ENCODE peak calls at places on chromosomes 6 and 20, in eight cellular contexts. K is foreskin keratinocyte, P is heart right ventricle, R is PC-9, C is tibial nerve, J is H9, Z is left lung, T is left ventricle myocardium inferior. N is an unnamed sample. For H3K4me1, the result is how much of the 10 kb centered on the place peaks cover.

GRCh38 chr20:57501461-57502330 is 23.2 kb downstream of the CTCFL start:
- DNase-seq in J (peak), P (no peak), K (no peak), Z (no peak), T (no peak), C (no peak), R (peak), N (no peak)

GRCh38 chr6:80338201-80338836 is 231.8 kb downstream of the BCKDHB start:
- DNase-seq in K (peak), R (no peak), T (peak), J (peak), C (peak), Z (peak), P (peak), N (peak)

GRCh38 chr20:52783769-52784168 is 188.4 kb upstream of the TSHZ2 start:
- DNase-seq in J (peak), R (no peak), T (no peak), P (no peak), Z (no peak), C (no peak), K (peak), N (no peak)

GRCh38 chr6:169931223-169931760 is 179.9 kb downstream of the ERMARD start:
- DNase-seq in P (no peak), C (no peak), R (no peak), J (no peak), K (no peak), Z (no peak), T (no peak), N (no peak)

GRCh38 chr6:157488635-157489226 is 107.7 kb downstream of the ZDHHC14 start:
- DNase-seq in K (no peak), T (no peak), Z (no peak), C (no peak), R (no peak), J (no peak), P (no peak), N (no peak)

GRCh38 chr6:85669735-85670194 is 27.1 kb upstream of the SYNCRIP start:
- DNase-seq in C (no peak), K (peak), P (no peak), R (peak), T (no peak), Z (no peak), J (peak), N (no peak)

GRCh38 chr6:111992851-111993250 is 61.1 kb upstream of the CCN6 start:
- DNase-seq in R (no peak), Z (no peak), K (peak), P (no peak), C (no peak), T (no peak), J (no peak), N (no peak)

GRCh38 chr6:74519172-74519571 is 686.7 kb downstream of the COL12A1 start:
- DNase-seq in P (no peak), T (no peak), J (no peak), C (no peak), K (peak), R (no peak), Z (no peak), N (no peak)

GRCh38 chr6:31622678-31623077 is 2.2 kb downstream of the PRRC2A start:
- DNase-seq in P (no peak), T (no peak), J (no peak), K (peak), Z (peak), R (no peak), C (no peak), N (no peak)

GRCh38 chr6:52815167-52816092 is 11.8 kb upstream of the GSTA1 start:
- DNase-seq in P (no peak), C (peak), T (no peak), Z (no peak), K (peak), R (peak), J (peak), N (peak)

GRCh38 chr6:27742833-27743573 is 169.2 kb downstream of the OR2B2 start:
- DNase-seq in R (no peak), Z (no peak), T (no peak), P (no peak), K (no peak), C (no peak), J (no peak), N (no peak)

GRCh38 chr6:111263837-111264236 is 176.5 kb downstream of the SLC16A10 start:
- DNase-seq in R (peak), C (no peak), Z (no peak), K (peak), T (no peak), J (no peak), P (no peak), N (peak)

GRCh38 chr6:128005009-128005408 is 104.2 kb upstream of the THEMIS start:
- DNase-seq in T (no peak), C (no peak), Z (no peak), J (no peak), K (peak), R (no peak), P (no peak), N (no peak)

GRCh38 chr6:31822038-31822821 is 5.3 kb upstream of the HSPA1B start:
- DNase-seq in C (peak), T (peak), J (peak), P (peak), Z (peak), K (peak), R (peak), N (no peak)

GRCh38 chr20:562232-562897 is 18.8 kb upstream of the CSNK2A1 start:
- DNase-seq in R (no peak), J (no peak), K (no peak), T (no peak), Z (no peak), C (no peak), P (no peak), N (no peak)

GRCh38 chr20:43528258-43528875 is 20.9 kb downstream of the L3MBTL1 start:
- DNase-seq in Z (no peak), T (no peak), R (no peak), P (no peak), C (no peak), K (no peak), J (no peak), N (no peak)

GRCh38 chr6:156955494-156956183 is 178.5 kb downstream of the ARID1B start:
- DNase-seq in K (no peak), T (peak), R (no peak), J (no peak), P (peak), C (peak), Z (no peak), N (no peak)

GRCh38 chr6:35178932-35179832 is 34.6 kb upstream of the SCUBE3 start:
- DNase-seq in R (no peak), T (no peak), C (no peak), P (no peak), J (no peak), K (no peak), Z (no peak), N (no peak)

DNA sequence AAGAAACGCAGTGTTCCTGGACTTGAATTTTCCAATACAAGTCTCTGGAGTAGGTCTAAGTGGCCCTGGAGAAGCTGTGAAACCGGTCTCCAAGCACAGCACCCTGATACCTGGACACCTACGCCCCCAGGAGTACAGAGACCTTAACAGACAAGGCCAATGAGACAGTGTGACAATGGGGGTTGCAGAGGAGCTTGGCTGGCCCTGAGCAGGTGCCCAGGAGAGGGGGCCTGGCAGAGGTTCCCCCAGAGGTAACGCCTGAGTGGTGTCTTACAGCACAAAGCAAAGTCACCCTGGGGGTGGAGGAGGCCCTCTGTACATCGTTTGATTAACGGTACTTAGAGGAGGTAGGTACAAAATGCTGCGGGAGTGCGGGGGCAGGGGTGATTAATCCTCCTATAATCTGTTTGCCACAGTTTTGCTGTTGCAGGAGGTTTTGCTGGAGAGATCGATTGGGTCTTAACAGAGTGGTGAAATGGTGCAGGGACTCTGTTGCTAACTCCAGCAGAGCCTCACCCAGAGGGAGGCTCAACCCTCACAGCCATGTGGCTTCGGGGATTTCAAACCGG is 37.3 kb upstream of the APCDD1L start:
- DNase-seq in J (peak), R (peak), P (no peak), Z (no peak), C (no peak), T (no peak), K (no peak), N (no peak)
- H3K4me1 ChIP-seq in J (under half), R (under half), P (under half), Z (under half), C (under half), T (under half), K (under half), N (under half)

GRCh38 chr6:65259080-65259479 is 447.9 kb downstream of the EYS start:
- DNase-seq in T (no peak), C (no peak), R (no peak), Z (no peak), P (no peak), J (no peak), K (peak), N (no peak)
- TF ChIP-seq CTCF in T (no peak), C (no peak), R (no peak), Z (no peak), P (no peak), J (peak), K (peak), N (no peak)

GRCh38 chr6:73263570-73263909 is 544 bp upstream of the KHDC1 start:
- DNase-seq in K (peak), R (no peak), P (no peak), T (no peak), J (no peak), C (no peak), Z (no peak), N (no peak)
- H3K27ac ChIP-seq in K (peak), R (no peak), P (no peak), T (no peak), J (no peak), C (peak), Z (no peak), N (no peak)

GRCh38 chr6:16104624-16105023 is 24.3 kb upstream of the MYLIP start:
- DNase-seq in J (no peak), R (no peak), T (no peak), P (no peak), K (no peak), C (no peak), Z (no peak), N (no peak)

GRCh38 chr6:16103708-16104107 is 25.2 kb upstream of the MYLIP start:
- DNase-seq in R (no peak), C (no peak), P (peak), T (no peak), J (no peak), K (no peak), Z (no peak), N (no peak)

GRCh38 chr6:16105056-16105455 is 23.8 kb upstream of the MYLIP start:
- DNase-seq in K (no peak), R (no peak), T (no peak), C (no peak), P (no peak), Z (no peak), J (no peak), N (no peak)

GRCh38 chr6:16105874-16106273 is 23.0 kb upstream of the MYLIP start:
- DNase-seq in P (no peak), C (no peak), K (no peak), T (no peak), Z (no peak), R (no peak), J (no peak), N (no peak)

GRCh38 chr6:16102208-16102607 is 26.7 kb upstream of the MYLIP start:
- DNase-seq in J (no peak), Z (no peak), K (no peak), T (no peak), C (no peak), R (no peak), P (no peak), N (no peak)
- H3K4me1 ChIP-seq in J (under half), Z (under half), K (under half), T (under half), C (under half), R (under half), P (under half), N (under half)

DNA sequence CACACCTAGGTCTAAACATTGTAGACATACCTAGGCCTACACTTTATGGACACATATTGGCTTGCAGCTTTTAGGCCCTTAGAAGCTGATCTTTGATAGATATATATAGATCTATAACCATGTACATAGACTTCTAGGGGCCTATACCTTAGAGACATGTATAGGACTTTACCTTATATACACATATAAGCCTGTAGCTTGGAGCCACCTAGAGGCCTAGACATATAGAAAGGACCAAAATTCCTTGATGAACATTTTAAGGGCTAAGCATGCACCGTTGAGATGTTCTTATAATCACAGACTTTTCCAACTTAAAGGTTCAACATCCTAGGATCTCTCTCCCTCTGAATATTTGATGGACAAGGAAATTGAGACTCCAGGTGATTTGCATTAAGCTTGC is 371.7 kb upstream of the SASH1 start:
- DNase-seq in R (no peak), T (no peak), K (peak), C (no peak), P (no peak), J (no peak), Z (no peak), N (no peak)
- TF ChIP-seq CTCF in R (no peak), T (no peak), K (peak), C (no peak), P (no peak), J (peak), Z (no peak), N (peak)

GRCh38 chr20:38520261-38520660 is 47.6 kb downstream of the RALGAPB start:
- DNase-seq in C (no peak), P (no peak), R (no peak), J (no peak), T (no peak), K (peak), Z (no peak), N (no peak)

GRCh38 chr20:38515631-38516030 is 43.0 kb downstream of the RALGAPB start:
- DNase-seq in K (no peak), Z (no peak), R (peak), C (no peak), P (no peak), T (no peak), J (no peak), N (no peak)

GRCh38 chr20:38514185-38514584 is 41.5 kb downstream of the RALGAPB start:
- DNase-seq in Z (no peak), J (no peak), C (no peak), P (no peak), R (no peak), K (no peak), T (no peak), N (no peak)

DNA sequence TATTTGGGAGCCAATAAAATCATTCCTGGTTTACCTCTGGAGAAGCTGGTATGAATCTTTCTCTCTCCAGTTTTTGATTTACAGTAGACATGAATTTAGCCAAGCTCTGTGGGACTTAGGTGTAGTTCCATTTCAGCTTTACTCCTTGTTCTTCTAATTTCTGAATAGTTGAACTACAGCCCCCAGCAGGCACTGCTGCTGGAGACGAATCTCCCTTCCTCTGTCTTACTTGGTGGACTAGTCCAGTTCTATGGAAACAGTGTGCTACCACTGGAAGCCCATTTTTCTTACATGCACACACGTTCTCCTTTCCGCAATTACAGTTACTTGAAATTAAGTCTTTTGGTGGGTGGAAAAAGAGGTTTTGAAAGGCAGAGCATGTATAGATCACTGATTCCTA is 42.3 kb downstream of the RALGAPB start:
- DNase-seq in J (no peak), R (no peak), C (no peak), P (no peak), K (no peak), T (no peak), Z (no peak), N (no peak)
- H3K27ac ChIP-seq in J (no peak), R (no peak), C (no peak), P (no peak), K (no peak), T (no peak), Z (no peak), N (no peak)

DNA sequence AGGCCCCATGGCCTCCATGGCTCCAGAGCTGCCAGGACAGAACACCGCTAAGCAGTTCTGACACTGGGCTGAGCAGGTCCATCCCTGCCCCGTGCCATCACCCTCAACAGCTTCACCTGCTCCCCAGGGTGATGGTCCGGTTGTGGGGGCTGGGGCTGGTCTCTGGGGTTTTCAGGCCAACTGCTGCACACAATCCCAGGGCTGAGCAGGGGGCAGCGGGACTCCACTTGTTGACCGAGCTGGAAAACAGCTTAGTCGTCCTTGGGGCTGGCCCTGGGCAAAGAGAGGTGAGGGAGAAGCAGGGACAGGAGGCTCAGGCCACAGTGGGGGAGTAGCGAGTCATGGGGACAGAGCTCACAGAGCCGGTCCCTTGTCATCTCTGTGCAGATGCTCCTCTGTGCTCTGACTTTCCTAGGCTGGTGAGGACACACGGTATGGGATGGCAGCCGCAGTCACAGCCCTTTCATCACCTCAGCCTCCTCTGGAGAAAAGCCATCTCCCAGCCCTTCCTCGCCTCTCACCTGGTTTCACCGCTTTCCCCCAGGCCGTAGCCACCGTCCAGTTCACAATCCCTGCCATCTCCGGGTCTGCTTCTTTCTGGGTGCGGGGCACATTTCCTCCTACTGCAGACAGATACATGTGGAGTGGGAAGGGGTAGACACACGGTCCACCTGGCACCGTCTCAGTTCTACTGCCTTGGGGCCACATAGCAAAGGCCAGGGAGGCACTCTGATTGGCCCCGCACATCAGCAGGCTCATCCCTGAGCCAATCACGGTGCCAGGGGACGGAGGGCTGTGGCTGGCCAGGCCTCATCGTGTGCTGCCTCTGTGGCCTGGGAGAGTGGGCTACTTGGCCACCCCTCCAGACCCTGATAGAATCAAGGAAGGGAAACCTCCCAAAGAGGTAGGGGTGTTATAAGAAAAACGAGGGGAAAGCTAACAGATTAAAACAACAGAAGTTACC is 19.1 kb downstream of the MDFI start:
- DNase-seq in J (no peak), C (no peak), Z (no peak), T (no peak), P (no peak), R (no peak), K (no peak), N (no peak)
- H3K4me1 ChIP-seq in J (under half), C (under half), Z (under half), T (under half), P (under half), R (under half), K (under half), N (under half)

GRCh38 chr20:56412473-56412790 is 372 bp downstream of the CASS4 start:
- DNase-seq in K (no peak), J (no peak), T (no peak), R (no peak), C (no peak), P (no peak), Z (no peak), N (no peak)

GRCh38 chr20:56409946-56410345 is 2.1 kb upstream of the CASS4 start:
- DNase-seq in T (no peak), C (no peak), Z (no peak), J (no peak), K (no peak), P (no peak), R (no peak), N (no peak)

GRCh38 chr20:56412949-56413348 is 889 bp downstream of the CASS4 start:
- DNase-seq in R (no peak), J (no peak), C (no peak), P (no peak), K (no peak), T (no peak), Z (no peak), N (no peak)

GRCh38 chr20:56409521-56409920 is 2.5 kb upstream of the CASS4 start:
- DNase-seq in R (no peak), C (no peak), K (no peak), P (no peak), T (no peak), Z (no peak), J (no peak), N (no peak)

DNA sequence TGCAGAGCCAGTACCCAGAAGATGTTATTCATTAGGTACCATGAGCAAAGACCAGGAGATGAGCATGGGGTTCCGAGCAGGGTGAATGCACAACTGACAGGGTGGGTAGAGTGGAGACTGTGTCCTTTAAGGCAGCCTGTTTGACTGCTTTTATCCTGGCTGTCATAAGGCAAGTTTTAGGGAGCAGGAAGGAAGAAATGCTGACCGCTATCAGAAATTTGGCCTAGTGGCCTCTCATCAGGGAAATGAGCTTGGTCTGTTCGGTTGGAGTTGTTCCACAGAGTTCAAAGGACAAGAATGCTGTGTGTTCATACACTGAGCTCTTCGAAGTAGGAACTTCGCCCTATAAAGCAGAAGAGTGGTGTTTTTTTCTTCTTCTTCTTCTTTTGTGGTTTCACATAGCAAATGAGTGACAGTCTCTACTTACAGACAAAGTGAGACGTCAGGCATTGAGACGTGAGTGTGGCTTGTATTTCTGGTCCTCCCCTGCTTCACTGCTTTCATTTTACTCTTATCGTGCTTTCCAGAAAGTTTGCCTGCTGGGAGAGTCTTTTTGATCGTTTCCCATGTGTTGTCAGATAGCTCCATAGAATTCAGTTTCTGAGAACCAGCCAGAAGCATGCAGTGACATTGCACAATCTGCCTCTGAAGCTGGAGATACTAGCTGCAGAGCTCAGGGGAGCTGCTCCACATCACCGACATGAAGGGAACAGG is at the start of gene CASS4:
- DNase-seq in C (peak), Z (no peak), K (no peak), P (no peak), T (no peak), J (no peak), R (no peak), N (no peak)
- TF ChIP-seq CTCF in C (no peak), Z (no peak), K (no peak), P (no peak), T (no peak), J (no peak), R (no peak), N (no peak)

GRCh38 chr6:63941747-63942470 is 306.3 kb downstream of the PHF3 start:
- DNase-seq in Z (no peak), J (no peak), T (no peak), K (peak), C (no peak), P (no peak), R (no peak), N (no peak)

GRCh38 chr6:63930848-63931247 is 295.2 kb downstream of the PHF3 start:
- DNase-seq in P (no peak), C (no peak), R (no peak), J (no peak), Z (no peak), T (no peak), K (no peak), N (no peak)

GRCh38 chr6:63935732-63936131 is 300.1 kb downstream of the PHF3 start:
- DNase-seq in K (no peak), C (no peak), T (no peak), P (no peak), J (no peak), Z (no peak), R (no peak), N (no peak)

GRCh38 chr6:63936399-63936798 is 300.8 kb downstream of the PHF3 start:
- DNase-seq in T (no peak), P (no peak), K (no peak), J (no peak), Z (no peak), C (no peak), R (no peak), N (no peak)
- H3K27ac ChIP-seq in T (no peak), P (no peak), K (no peak), J (no peak), Z (no peak), C (no peak), R (no peak), N (no peak)

N was measured in HCT116.